ENCODE peak calls at places on chromosomes 5 and 9, in seven cellular contexts. P is caudate nucleus, N is putamen, W is H54, O is AG04449, R is GM06990, F is HCT116. A is an unnamed sample.

GRCh38 chr5:174589599-174589998 is 134.8 kb upstream of the MSX2 start:
- DNase-seq in F (no peak), N (no peak), R (no peak), W (no peak), P (no peak), O (no peak), A (no peak)

GRCh38 chr9:79213417-79214125 is 358.2 kb upstream of the TLE4 start:
- DNase-seq in P (no peak), N (no peak), O (no peak), W (no peak), F (no peak), R (no peak), A (no peak)

GRCh38 chr9:100099722-100100042 is 639 bp downstream of the INVS start:
- DNase-seq in W (no peak), O (no peak), N (no peak), P (no peak), F (peak; percentile 12), R (no peak), A (no peak)

GRCh38 chr5:1344975-1345838 is at the start of gene CLPTM1L:
- DNase-seq in P (peak; percentile 35), R (peak; percentile 91), W (peak; percentile 99), N (peak; percentile 88), O (no peak), F (peak; percentile 61), A (no peak)

GRCh38 chr5:154757647-154758406 is 2.6 kb downstream of the LARP1 start:
- DNase-seq in N (no peak), R (no peak), F (no peak), W (no peak), O (no peak), P (no peak), A (no peak)

GRCh38 chr5:107674655-107675054 is 3.9 kb upstream of the EFNA5 start:
- DNase-seq in W (no peak), F (no peak), R (no peak), O (no peak), P (no peak), N (no peak), A (no peak)

GRCh38 chr5:53785924-53786323 is 225.5 kb downstream of the NDUFS4 start:
- DNase-seq in P (no peak), R (no peak), F (no peak), O (no peak), N (no peak), W (no peak), A (no peak)

GRCh38 chr5:179599973-179600372 is 23.5 kb downstream of the HNRNPH1 start:
- DNase-seq in N (no peak), R (no peak), W (no peak), F (no peak), P (no peak), O (no peak), A (no peak)

GRCh38 chr5:35229076-35230042 is 928 bp downstream of the PRLR start:
- DNase-seq in F (no peak), P (no peak), W (no peak), O (no peak), N (no peak), R (peak; percentile 70), A (no peak)

GRCh38 chr5:159310492-159310891 is 19.8 kb downstream of the IL12B start:
- DNase-seq in N (peak; percentile 40), P (no peak), R (peak; percentile 46), O (no peak), F (no peak), W (no peak), A (no peak)

GRCh38 chr9:13791816-13792215 is 512.3 kb upstream of the MPDZ start:
- DNase-seq in N (no peak), F (no peak), O (no peak), P (no peak), W (no peak), R (no peak), A (no peak)

GRCh38 chr9:97109194-97109811 is 70.4 kb upstream of the CTSV start:
- DNase-seq in O (no peak), W (peak; percentile 32), N (peak; percentile 40), P (no peak), R (peak; percentile 7), F (peak; percentile 69), A (peak; percentile 4)

GRCh38 chr9:129206401-129206800 is 28.3 kb upstream of the IER5L start:
- DNase-seq in P (no peak), N (no peak), F (no peak), O (no peak), W (no peak), R (no peak), A (no peak)

GRCh38 chr9:15329539-15330109 is 22.6 kb upstream of the TTC39B start:
- DNase-seq in F (no peak), N (no peak), R (no peak), W (no peak), P (no peak), O (no peak), A (no peak)

A was measured in non-pigmented ciliary epithelial cell.